ENCODE peak calls at places on chromosome 2, in six cellular contexts. One of them, this sample, is unnamed.

GRCh38 chr2:68151037-68151436 is 6.7 kb upstream of the PNO1 start:
- DNase-seq in left ventricle myocardium inferior: no peak
- DNase-seq in epithelial cell of esophagus: no peak
- DNase-seq in GM23248: no peak
- DNase-seq in IMR-90: peak
- DNase-seq in skeletal muscle cell: no peak
- DNase-seq in this sample: peak

GRCh38 chr2:158745067-158745865 is 49.9 kb upstream of the DAPL1 start:
- DNase-seq in left ventricle myocardium inferior: peak
- DNase-seq in epithelial cell of esophagus: peak
- DNase-seq in GM23248: peak
- DNase-seq in IMR-90: peak
- DNase-seq in skeletal muscle cell: no peak
- DNase-seq in this sample: peak

GRCh38 chr2:43676322-43677050 is at the start of gene C1GALT1C1L:
- DNase-seq in left ventricle myocardium inferior: peak
- DNase-seq in epithelial cell of esophagus: peak
- DNase-seq in GM23248: peak
- DNase-seq in IMR-90: peak
- DNase-seq in skeletal muscle cell: peak
- DNase-seq in this sample: peak

GRCh38 chr2:189153608-189154007 is 26.0 kb downstream of the COL5A2 start:
- DNase-seq in left ventricle myocardium inferior: no peak
- DNase-seq in epithelial cell of esophagus: no peak
- DNase-seq in GM23248: peak
- DNase-seq in IMR-90: peak
- DNase-seq in skeletal muscle cell: peak
- DNase-seq in this sample: no peak

GRCh38 chr2:117917223-117917917 is 96.5 kb downstream of the CCDC93 start:
- DNase-seq in left ventricle myocardium inferior: no peak
- DNase-seq in epithelial cell of esophagus: peak
- DNase-seq in GM23248: peak
- DNase-seq in IMR-90: peak
- DNase-seq in skeletal muscle cell: no peak
- DNase-seq in this sample: peak

GRCh38 chr2:43333096-43333655 is 106.8 kb upstream of the ZFP36L2 start:
- DNase-seq in left ventricle myocardium inferior: no peak
- DNase-seq in epithelial cell of esophagus: no peak
- DNase-seq in GM23248: no peak
- DNase-seq in IMR-90: no peak
- DNase-seq in skeletal muscle cell: no peak
- DNase-seq in this sample: peak

GRCh38 chr2:98486374-98486981 is 41.8 kb downstream of the INPP4A start:
- DNase-seq in left ventricle myocardium inferior: no peak
- DNase-seq in epithelial cell of esophagus: no peak
- DNase-seq in GM23248: peak
- DNase-seq in IMR-90: no peak
- DNase-seq in skeletal muscle cell: no peak
- DNase-seq in this sample: no peak

GRCh38 chr2:195445639-195446038 is 211.4 kb upstream of the SLC39A10 start:
- DNase-seq in left ventricle myocardium inferior: no peak
- DNase-seq in epithelial cell of esophagus: no peak
- DNase-seq in GM23248: peak
- DNase-seq in IMR-90: peak
- DNase-seq in skeletal muscle cell: peak
- DNase-seq in this sample: no peak

GRCh38 chr2:127526940-127527804 is 883 bp upstream of the IWS1 start:
- DNase-seq in left ventricle myocardium inferior: no peak
- DNase-seq in epithelial cell of esophagus: peak
- DNase-seq in GM23248: no peak
- DNase-seq in IMR-90: no peak
- DNase-seq in skeletal muscle cell: no peak
- DNase-seq in this sample: peak

GRCh38 chr2:237863659-237864029 is 4.2 kb downstream of the RAMP1 start:
- DNase-seq in left ventricle myocardium inferior: no peak
- DNase-seq in epithelial cell of esophagus: no peak
- DNase-seq in GM23248: no peak
- DNase-seq in IMR-90: no peak
- DNase-seq in skeletal muscle cell: no peak
- DNase-seq in this sample: no peak

GRCh38 chr2:97724501-97724900 is 11.1 kb downstream of the ZAP70 start:
- DNase-seq in left ventricle myocardium inferior: no peak
- DNase-seq in epithelial cell of esophagus: no peak
- DNase-seq in GM23248: no peak
- DNase-seq in IMR-90: no peak
- DNase-seq in skeletal muscle cell: no peak
- DNase-seq in this sample: no peak

GRCh38 chr2:120465989-120466703 is 120.2 kb downstream of the INHBB start:
- DNase-seq in left ventricle myocardium inferior: no peak
- DNase-seq in epithelial cell of esophagus: no peak
- DNase-seq in GM23248: no peak
- DNase-seq in IMR-90: no peak
- DNase-seq in skeletal muscle cell: no peak
- DNase-seq in this sample: no peak

GRCh38 chr2:230319211-230319862 is 7.7 kb upstream of the SP140L start:
- DNase-seq in left ventricle myocardium inferior: no peak
- DNase-seq in epithelial cell of esophagus: no peak
- DNase-seq in GM23248: no peak
- DNase-seq in IMR-90: no peak
- DNase-seq in skeletal muscle cell: no peak
- DNase-seq in this sample: no peak

DNA sequence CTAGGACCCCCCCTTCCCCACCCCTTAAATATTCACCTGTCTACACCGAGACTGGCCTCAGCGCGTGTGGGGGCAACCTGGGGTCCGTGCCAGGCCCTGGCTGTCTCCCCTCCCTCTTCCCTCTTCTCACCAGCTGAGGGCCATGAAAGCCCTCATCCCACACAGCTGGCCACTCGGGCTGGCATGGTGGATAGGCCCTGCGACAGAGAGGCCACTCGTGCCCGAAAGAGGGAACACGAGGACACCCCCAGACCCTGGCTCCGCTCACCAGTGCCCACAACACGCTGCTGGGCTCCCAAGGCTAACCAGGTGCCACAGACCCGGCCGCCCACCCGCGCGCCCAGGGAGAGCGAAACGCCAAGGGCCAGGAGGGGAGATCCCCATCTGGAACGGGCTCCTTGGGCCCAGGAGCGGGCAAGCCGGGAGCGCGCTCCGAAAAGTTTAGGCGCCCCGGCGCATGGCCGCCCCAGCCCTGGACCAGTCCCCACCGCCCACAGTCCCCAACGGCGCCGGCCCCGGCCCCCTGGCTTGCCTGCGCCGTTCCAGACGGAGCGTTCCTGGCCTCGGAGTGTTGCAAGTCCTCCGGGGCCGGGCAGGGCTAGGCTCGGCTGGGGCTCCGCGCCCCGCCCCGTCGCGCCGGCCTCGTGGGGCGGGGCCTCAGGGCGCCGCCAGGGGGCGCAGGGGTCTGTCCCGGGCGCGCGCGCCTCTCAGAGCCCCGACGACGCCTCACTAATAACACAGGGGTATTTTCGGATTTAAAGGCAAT is at the start of gene TMBIM1:
- DNase-seq in left ventricle myocardium inferior: peak
- DNase-seq in epithelial cell of esophagus: peak
- DNase-seq in GM23248: peak
- DNase-seq in IMR-90: peak
- DNase-seq in skeletal muscle cell: no peak
- DNase-seq in this sample: no peak
- H3K4me3 ChIP-seq in left ventricle myocardium inferior: peak
- H3K4me3 ChIP-seq in epithelial cell of esophagus: peak
- H3K4me3 ChIP-seq in GM23248: peak
- H3K4me3 ChIP-seq in IMR-90: peak
- H3K4me3 ChIP-seq in skeletal muscle cell: peak
- H3K4me3 ChIP-seq in this sample: peak

GRCh38 chr2:31515586-31515985 is 65.2 kb downstream of the SRD5A2 start:
- DNase-seq in left ventricle myocardium inferior: no peak
- DNase-seq in epithelial cell of esophagus: no peak
- DNase-seq in GM23248: no peak
- DNase-seq in IMR-90: no peak
- DNase-seq in skeletal muscle cell: no peak
- DNase-seq in this sample: no peak

GRCh38 chr2:31522742-31523141 is 58.0 kb downstream of the SRD5A2 start:
- DNase-seq in left ventricle myocardium inferior: no peak
- DNase-seq in epithelial cell of esophagus: no peak
- DNase-seq in GM23248: no peak
- DNase-seq in IMR-90: no peak
- DNase-seq in skeletal muscle cell: no peak
- DNase-seq in this sample: no peak

GRCh38 chr2:31513553-31513952 is 67.2 kb downstream of the SRD5A2 start:
- DNase-seq in left ventricle myocardium inferior: no peak
- DNase-seq in epithelial cell of esophagus: no peak
- DNase-seq in GM23248: no peak
- DNase-seq in IMR-90: no peak
- DNase-seq in skeletal muscle cell: no peak
- DNase-seq in this sample: no peak

GRCh38 chr2:31517442-31518203 is 63.1 kb downstream of the SRD5A2 start:
- DNase-seq in left ventricle myocardium inferior: no peak
- DNase-seq in epithelial cell of esophagus: no peak
- DNase-seq in GM23248: no peak
- DNase-seq in IMR-90: no peak
- DNase-seq in skeletal muscle cell: no peak
- DNase-seq in this sample: no peak
- H3K4me3 ChIP-seq in left ventricle myocardium inferior: no peak
- H3K4me3 ChIP-seq in epithelial cell of esophagus: no peak
- H3K4me3 ChIP-seq in GM23248: no peak
- H3K4me3 ChIP-seq in IMR-90: no peak
- H3K4me3 ChIP-seq in skeletal muscle cell: no peak
- H3K4me3 ChIP-seq in this sample: no peak

GRCh38 chr2:240255811-240256703 is 115.6 kb upstream of the OTOS start:
- DNase-seq in left ventricle myocardium inferior: no peak
- DNase-seq in epithelial cell of esophagus: peak
- DNase-seq in GM23248: no peak
- DNase-seq in IMR-90: no peak
- DNase-seq in skeletal muscle cell: no peak
- DNase-seq in this sample: peak
- H3K4me3 ChIP-seq in left ventricle myocardium inferior: peak
- H3K4me3 ChIP-seq in epithelial cell of esophagus: peak
- H3K4me3 ChIP-seq in GM23248: no peak
- H3K4me3 ChIP-seq in IMR-90: no peak
- H3K4me3 ChIP-seq in skeletal muscle cell: no peak
- H3K4me3 ChIP-seq in this sample: peak

GRCh38 chr2:219434718-219435525 is at the start of gene SPEG:
- DNase-seq in left ventricle myocardium inferior: no peak
- DNase-seq in epithelial cell of esophagus: no peak
- DNase-seq in GM23248: peak
- DNase-seq in IMR-90: no peak
- DNase-seq in skeletal muscle cell: no peak
- DNase-seq in this sample: no peak

GRCh38 chr2:219435701-219436100 is 1.1 kb downstream of the SPEG start:
- DNase-seq in left ventricle myocardium inferior: no peak
- DNase-seq in epithelial cell of esophagus: no peak
- DNase-seq in GM23248: no peak
- DNase-seq in IMR-90: no peak
- DNase-seq in skeletal muscle cell: no peak
- DNase-seq in this sample: no peak

GRCh38 chr2:219436491-219436890 is 1.8 kb downstream of the SPEG start:
- DNase-seq in left ventricle myocardium inferior: no peak
- DNase-seq in epithelial cell of esophagus: no peak
- DNase-seq in GM23248: no peak
- DNase-seq in IMR-90: no peak
- DNase-seq in skeletal muscle cell: no peak
- DNase-seq in this sample: no peak

GRCh38 chr2:219433666-219434467 is 776 bp upstream of the SPEG start:
- DNase-seq in left ventricle myocardium inferior: no peak
- DNase-seq in epithelial cell of esophagus: peak
- DNase-seq in GM23248: peak
- DNase-seq in IMR-90: peak
- DNase-seq in skeletal muscle cell: peak
- DNase-seq in this sample: no peak

DNA sequence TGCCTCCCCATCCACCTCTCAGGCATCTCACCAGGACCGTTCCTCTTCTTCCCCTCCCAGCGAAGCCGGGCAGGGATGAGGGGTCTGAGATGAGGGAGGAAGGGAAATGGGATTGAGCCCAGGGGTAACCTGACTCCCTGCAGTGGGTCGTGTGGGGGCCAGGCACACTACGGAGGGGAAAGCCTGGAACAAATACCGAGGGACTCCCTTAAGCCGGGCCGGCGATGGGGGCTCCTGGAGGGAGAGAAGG is 250 bp upstream of the SPEG start:
- DNase-seq in left ventricle myocardium inferior: no peak
- DNase-seq in epithelial cell of esophagus: no peak
- DNase-seq in GM23248: no peak
- DNase-seq in IMR-90: no peak
- DNase-seq in skeletal muscle cell: no peak
- DNase-seq in this sample: no peak
- H3K4me3 ChIP-seq in left ventricle myocardium inferior: peak
- H3K4me3 ChIP-seq in epithelial cell of esophagus: no peak
- H3K4me3 ChIP-seq in GM23248: no peak
- H3K4me3 ChIP-seq in IMR-90: no peak
- H3K4me3 ChIP-seq in skeletal muscle cell: no peak
- H3K4me3 ChIP-seq in this sample: no peak

DNA sequence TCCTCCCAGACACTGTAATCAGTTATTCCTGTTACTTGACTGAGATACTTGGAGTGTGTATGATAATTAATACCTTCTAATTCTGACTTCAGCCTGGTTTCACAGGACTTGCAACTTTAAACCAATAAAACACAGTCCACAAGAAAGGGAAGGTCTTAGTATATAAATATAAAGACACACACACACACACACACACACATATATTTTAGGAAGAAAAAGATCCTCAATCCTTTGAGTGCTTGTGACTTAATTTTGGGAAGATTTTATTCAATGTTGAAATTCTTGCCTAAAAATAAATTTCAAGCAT is 700 bp upstream of the VPS54 start:
- DNase-seq in left ventricle myocardium inferior: no peak
- DNase-seq in epithelial cell of esophagus: no peak
- DNase-seq in GM23248: no peak
- DNase-seq in IMR-90: no peak
- DNase-seq in skeletal muscle cell: no peak
- DNase-seq in this sample: no peak
- H3K4me3 ChIP-seq in left ventricle myocardium inferior: peak
- H3K4me3 ChIP-seq in epithelial cell of esophagus: no peak
- H3K4me3 ChIP-seq in GM23248: peak
- H3K4me3 ChIP-seq in IMR-90: peak
- H3K4me3 ChIP-seq in skeletal muscle cell: no peak
- H3K4me3 ChIP-seq in this sample: no peak